ENCODE peak calls at places on chromosomes 13 and 19, in seven cellular contexts. Y, E, U, C, D, N and X are unnamed samples.

GRCh38 chr13:74871671-74872070 is 610.3 kb downstream of the TBC1D4 start:
- DNase-seq in Y (no peak), E (no peak), U (no peak), C (no peak), D (no peak), N (peak), X (no peak)

GRCh38 chr19:51976852-51977251 is 9.8 kb downstream of the ZNF350 start:
- DNase-seq in Y (no peak), E (no peak), U (no peak), C (no peak), D (no peak), N (no peak), X (no peak)

GRCh38 chr19:14441041-14441938 is 8.2 kb downstream of the PKN1 start:
- DNase-seq in Y (no peak), E (no peak), U (no peak), C (no peak), D (no peak), N (no peak), X (no peak)

GRCh38 chr13:110047511-110047910 is 259.4 kb downstream of the COL4A1 start:
- DNase-seq in Y (no peak), E (peak), U (peak), C (no peak), D (no peak), N (peak), X (no peak)

GRCh38 chr19:35109395-35110112 is 6.1 kb upstream of the FXYD3 start:
- DNase-seq in Y (no peak), E (peak), U (no peak), C (peak), D (no peak), N (no peak), X (no peak)

GRCh38 chr13:113378825-113379224 is 14.9 kb upstream of the GRTP1 start:
- DNase-seq in Y (no peak), E (no peak), U (no peak), C (no peak), D (no peak), N (no peak), X (no peak)

GRCh38 chr19:31103228-31103627 is 246.0 kb downstream of the TSHZ3 start:
- DNase-seq in Y (no peak), E (no peak), U (no peak), C (no peak), D (no peak), N (no peak), X (no peak)

GRCh38 chr13:84946144-84946543 is 853.1 kb downstream of the SLITRK6 start:
- DNase-seq in Y (no peak), E (no peak), U (no peak), C (no peak), D (no peak), N (no peak), X (no peak)

GRCh38 chr13:31234729-31235128 is 35.0 kb downstream of the B3GLCT start:
- DNase-seq in Y (no peak), E (no peak), U (no peak), C (no peak), D (no peak), N (no peak), X (no peak)

GRCh38 chr13:112131081-112131739 is 64.3 kb downstream of the SOX1 start:
- DNase-seq in Y (no peak), E (no peak), U (no peak), C (no peak), D (no peak), N (no peak), X (no peak)

GRCh38 chr13:40102854-40103253 is 447.4 kb downstream of the COG6 start:
- DNase-seq in Y (peak), E (no peak), U (peak), C (no peak), D (peak), N (peak), X (no peak)

GRCh38 chr19:30344446-30345425 is 27.4 kb upstream of the ZNF536 start:
- DNase-seq in Y (no peak), E (no peak), U (no peak), C (no peak), D (no peak), N (no peak), X (no peak)

GRCh38 chr19:51071006-51071405 is 6.1 kb upstream of the KLK13 start:
- DNase-seq in Y (no peak), E (no peak), U (no peak), C (no peak), D (no peak), N (no peak), X (no peak)

GRCh38 chr13:75705395-75705794 is 69.3 kb downstream of the LMO7 start:
- DNase-seq in Y (no peak), E (peak), U (no peak), C (no peak), D (no peak), N (peak), X (no peak)

GRCh38 chr13:45367358-45367757 is 26.4 kb upstream of the TPT1 start:
- DNase-seq in Y (peak), E (peak), U (no peak), C (no peak), D (peak), N (peak), X (peak)

GRCh38 chr13:60562081-60562764 is 165.2 kb downstream of the TDRD3 start:
- DNase-seq in Y (no peak), E (no peak), U (no peak), C (no peak), D (no peak), N (no peak), X (no peak)

GRCh38 chr13:106117035-106117434 is 418.4 kb downstream of the EFNB2 start:
- DNase-seq in Y (no peak), E (no peak), U (no peak), C (no peak), D (no peak), N (peak), X (no peak)

GRCh38 chr19:13883665-13884064 is 6.7 kb downstream of the NANOS3 start:
- DNase-seq in Y (no peak), E (no peak), U (no peak), C (no peak), D (no peak), N (no peak), X (no peak)

GRCh38 chr13:28475916-28476725 is 18.8 kb downstream of the FLT1 start:
- DNase-seq in Y (no peak), E (no peak), U (no peak), C (no peak), D (no peak), N (peak), X (no peak)

GRCh38 chr13:112724788-112725345 is 35.0 kb downstream of the ATP11A start:
- DNase-seq in Y (no peak), E (no peak), U (peak), C (no peak), D (no peak), N (no peak), X (no peak)

GRCh38 chr19:6712231-6712630 is 8.2 kb downstream of the C3 start:
- DNase-seq in Y (no peak), E (no peak), U (no peak), C (no peak), D (no peak), N (no peak), X (no peak)